ENCODE peak calls at places on chromosomes 11 and 22, in six cellular contexts. One of them, this sample, is unnamed.

GRCh38 chr11:16612801-16613400 is 125.5 kb upstream of the C11orf58 start:
- DNase-seq in uterus: no peak
- DNase-seq in heart left ventricle: no peak
- DNase-seq in RWPE1: no peak
- DNase-seq in right lobe of liver: no peak
- DNase-seq in CD4-positive, alpha-beta T cell: no peak
- DNase-seq in this sample: no peak

GRCh38 chr11:78210000-78210608 is 21.4 kb downstream of the USP35 start:
- DNase-seq in uterus: no peak
- DNase-seq in CD4-positive, alpha-beta T cell: no peak
- DNase-seq in RWPE1: no peak
- DNase-seq in right lobe of liver: no peak
- DNase-seq in heart left ventricle: no peak
- DNase-seq in this sample: peak; percentile 73

GRCh38 chr11:100719362-100719761 is 32.3 kb downstream of the ARHGAP42 start:
- DNase-seq in RWPE1: no peak
- DNase-seq in heart left ventricle: no peak
- DNase-seq in right lobe of liver: no peak
- DNase-seq in uterus: no peak
- DNase-seq in CD4-positive, alpha-beta T cell: no peak
- DNase-seq in this sample: no peak

GRCh38 chr11:12897390-12897789 is 111.7 kb upstream of the RASSF10 start:
- DNase-seq in right lobe of liver: no peak
- DNase-seq in CD4-positive, alpha-beta T cell: no peak
- DNase-seq in uterus: no peak
- DNase-seq in heart left ventricle: peak; percentile 80
- DNase-seq in RWPE1: no peak
- DNase-seq in this sample: peak; percentile 78

GRCh38 chr11:57639321-57640067 is 10.2 kb downstream of the YPEL4 start:
- DNase-seq in RWPE1: no peak
- DNase-seq in right lobe of liver: peak; percentile 51
- DNase-seq in uterus: no peak
- DNase-seq in heart left ventricle: no peak
- DNase-seq in CD4-positive, alpha-beta T cell: no peak
- DNase-seq in this sample: no peak

GRCh38 chr11:1749787-1750351 is 526 bp downstream of the IFITM10 start:
- DNase-seq in CD4-positive, alpha-beta T cell: no peak
- DNase-seq in uterus: no peak
- DNase-seq in heart left ventricle: no peak
- DNase-seq in RWPE1: peak; percentile 84
- DNase-seq in right lobe of liver: peak; percentile 42
- DNase-seq in this sample: peak; percentile 83

GRCh38 chr11:75371930-75372876 is 20.7 kb upstream of the ARRB1 start:
- DNase-seq in CD4-positive, alpha-beta T cell: no peak
- DNase-seq in uterus: no peak
- DNase-seq in heart left ventricle: no peak
- DNase-seq in right lobe of liver: no peak
- DNase-seq in RWPE1: no peak
- DNase-seq in this sample: no peak

GRCh38 chr11:65422633-65423515 is at the start of gene NEAT1:
- DNase-seq in uterus: peak; percentile 98
- DNase-seq in right lobe of liver: peak; percentile 98
- DNase-seq in heart left ventricle: peak; percentile 98
- DNase-seq in RWPE1: peak; percentile 71
- DNase-seq in CD4-positive, alpha-beta T cell: peak; percentile 85
- DNase-seq in this sample: peak; percentile 97

GRCh38 chr11:58318532-58318931 is 40.3 kb downstream of the OR5B17 start:
- DNase-seq in CD4-positive, alpha-beta T cell: no peak
- DNase-seq in RWPE1: no peak
- DNase-seq in heart left ventricle: no peak
- DNase-seq in uterus: no peak
- DNase-seq in right lobe of liver: no peak
- DNase-seq in this sample: no peak

GRCh38 chr11:105179542-105180278 is 40.1 kb upstream of the CARD18 start:
- DNase-seq in heart left ventricle: no peak
- DNase-seq in uterus: no peak
- DNase-seq in RWPE1: no peak
- DNase-seq in CD4-positive, alpha-beta T cell: no peak
- DNase-seq in right lobe of liver: no peak
- DNase-seq in this sample: no peak

GRCh38 chr11:128584253-128584652 is 3.1 kb downstream of the ETS1 start:
- DNase-seq in uterus: no peak
- DNase-seq in heart left ventricle: no peak
- DNase-seq in RWPE1: no peak
- DNase-seq in right lobe of liver: no peak
- DNase-seq in CD4-positive, alpha-beta T cell: no peak
- DNase-seq in this sample: no peak

GRCh38 chr11:84819128-84819527 is 808.0 kb downstream of the DLG2 start:
- DNase-seq in right lobe of liver: no peak
- DNase-seq in heart left ventricle: no peak
- DNase-seq in RWPE1: no peak
- DNase-seq in uterus: no peak
- DNase-seq in CD4-positive, alpha-beta T cell: no peak
- DNase-seq in this sample: no peak

GRCh38 chr11:70895061-70895670 is 357.2 kb downstream of the SHANK2 start:
- DNase-seq in heart left ventricle: no peak
- DNase-seq in uterus: no peak
- DNase-seq in RWPE1: no peak
- DNase-seq in right lobe of liver: no peak
- DNase-seq in CD4-positive, alpha-beta T cell: no peak
- DNase-seq in this sample: peak; percentile 38

GRCh38 chr11:43358308-43358669 is 431 bp upstream of the TTC17 start:
- DNase-seq in heart left ventricle: no peak
- DNase-seq in RWPE1: no peak
- DNase-seq in right lobe of liver: no peak
- DNase-seq in uterus: no peak
- DNase-seq in CD4-positive, alpha-beta T cell: no peak
- DNase-seq in this sample: no peak

GRCh38 chr11:10456519-10456918 is 1.5 kb downstream of the AMPD3 start:
- DNase-seq in right lobe of liver: no peak
- DNase-seq in heart left ventricle: no peak
- DNase-seq in CD4-positive, alpha-beta T cell: no peak
- DNase-seq in uterus: no peak
- DNase-seq in RWPE1: no peak
- DNase-seq in this sample: no peak

GRCh38 chr11:64518928-64519327 is 72.1 kb upstream of the SLC22A12 start:
- DNase-seq in CD4-positive, alpha-beta T cell: no peak
- DNase-seq in uterus: no peak
- DNase-seq in right lobe of liver: no peak
- DNase-seq in RWPE1: no peak
- DNase-seq in heart left ventricle: no peak
- DNase-seq in this sample: no peak

GRCh38 chr11:30000986-30001385 is 15.8 kb downstream of the KCNA4 start:
- DNase-seq in CD4-positive, alpha-beta T cell: no peak
- DNase-seq in heart left ventricle: peak; percentile 35
- DNase-seq in RWPE1: no peak
- DNase-seq in uterus: no peak
- DNase-seq in right lobe of liver: no peak
- DNase-seq in this sample: no peak
- H3K27ac ChIP-seq in CD4-positive, alpha-beta T cell: no peak overlapping the region
- H3K27ac ChIP-seq in heart left ventricle: peak overlapping the region; percentile 80
- H3K27ac ChIP-seq in RWPE1: no peak overlapping the region
- H3K27ac ChIP-seq in uterus: no peak overlapping the region
- H3K27ac ChIP-seq in right lobe of liver: no peak overlapping the region
- H3K27ac ChIP-seq in this sample: no peak overlapping the region

GRCh38 chr22:28047740-28048139 is 128.7 kb upstream of the PITPNB start:
- DNase-seq in heart left ventricle: no peak
- DNase-seq in right lobe of liver: no peak
- DNase-seq in CD4-positive, alpha-beta T cell: no peak
- DNase-seq in RWPE1: no peak
- DNase-seq in uterus: no peak
- DNase-seq in this sample: no peak
- H3K27ac ChIP-seq in heart left ventricle: peak overlapping the region; percentile 71
- H3K27ac ChIP-seq in right lobe of liver: no peak overlapping the region
- H3K27ac ChIP-seq in CD4-positive, alpha-beta T cell: no peak overlapping the region
- H3K27ac ChIP-seq in RWPE1: no peak overlapping the region
- H3K27ac ChIP-seq in uterus: peak overlapping the region; percentile 50
- H3K27ac ChIP-seq in this sample: no peak overlapping the region

GRCh38 chr22:36816635-36817428 is at the start of gene PVALB:
- DNase-seq in RWPE1: peak; percentile 27
- DNase-seq in heart left ventricle: no peak
- DNase-seq in uterus: no peak
- DNase-seq in right lobe of liver: no peak
- DNase-seq in CD4-positive, alpha-beta T cell: no peak
- DNase-seq in this sample: no peak
- H3K27ac ChIP-seq in RWPE1: no peak within 1 kb of the TSS
- H3K27ac ChIP-seq in heart left ventricle: no peak within 1 kb of the TSS
- H3K27ac ChIP-seq in uterus: no peak within 1 kb of the TSS
- H3K27ac ChIP-seq in right lobe of liver: no peak within 1 kb of the TSS
- H3K27ac ChIP-seq in CD4-positive, alpha-beta T cell: no peak within 1 kb of the TSS
- H3K27ac ChIP-seq in this sample: no peak within 1 kb of the TSS

GRCh38 chr11:86274999-86275398 is 27.0 kb upstream of the HIKESHI start:
- DNase-seq in heart left ventricle: no peak
- DNase-seq in right lobe of liver: no peak
- DNase-seq in RWPE1: no peak
- DNase-seq in CD4-positive, alpha-beta T cell: no peak
- DNase-seq in uterus: no peak
- DNase-seq in this sample: no peak
- H3K27ac ChIP-seq in heart left ventricle: no peak overlapping the region
- H3K27ac ChIP-seq in right lobe of liver: no peak overlapping the region
- H3K27ac ChIP-seq in RWPE1: no peak overlapping the region
- H3K27ac ChIP-seq in CD4-positive, alpha-beta T cell: no peak overlapping the region
- H3K27ac ChIP-seq in uterus: no peak overlapping the region
- H3K27ac ChIP-seq in this sample: no peak overlapping the region

DNA sequence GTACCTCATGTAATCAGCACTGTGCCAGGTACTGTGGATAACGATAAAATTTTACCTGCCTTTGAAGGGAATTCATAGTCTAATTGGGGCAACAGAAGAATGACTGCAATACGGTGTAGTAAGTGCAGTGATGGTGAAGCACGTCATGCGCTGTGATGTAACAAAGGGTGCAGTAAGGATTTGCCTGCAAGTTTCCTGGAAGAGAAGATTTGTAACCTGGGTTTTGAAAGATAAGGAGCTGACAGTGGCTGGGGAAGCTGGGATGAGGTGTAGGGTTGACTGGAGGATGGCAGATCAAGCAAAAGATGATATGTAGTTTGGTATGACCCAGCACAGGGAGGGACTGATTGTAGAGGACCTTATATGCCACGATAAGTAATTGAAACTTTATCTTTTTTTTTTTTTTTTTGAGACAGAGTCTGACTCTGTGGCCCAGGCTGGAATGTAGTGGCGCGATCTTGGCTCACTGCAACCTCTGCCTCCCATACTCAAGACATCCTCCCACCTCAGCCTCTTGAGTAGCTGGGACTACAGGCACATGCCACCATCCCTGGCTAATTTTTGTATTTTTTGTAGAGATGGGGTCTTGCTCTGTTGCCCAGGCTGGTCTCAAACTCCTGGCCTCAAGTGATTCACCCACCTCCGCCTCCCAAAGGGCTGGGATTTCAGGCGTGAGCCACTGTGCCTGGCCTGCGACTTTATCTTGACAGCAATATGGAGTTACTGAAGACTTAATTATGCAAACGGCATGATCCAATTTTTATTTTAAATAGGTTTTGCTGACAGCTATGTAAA is 11.3 kb downstream of the SDHD start:
- DNase-seq in RWPE1: no peak
- DNase-seq in uterus: no peak
- DNase-seq in right lobe of liver: no peak
- DNase-seq in CD4-positive, alpha-beta T cell: no peak
- DNase-seq in heart left ventricle: no peak
- DNase-seq in this sample: no peak
- H3K27ac ChIP-seq in RWPE1: no peak overlapping the region
- H3K27ac ChIP-seq in uterus: no peak overlapping the region
- H3K27ac ChIP-seq in right lobe of liver: no peak overlapping the region
- H3K27ac ChIP-seq in CD4-positive, alpha-beta T cell: no peak overlapping the region
- H3K27ac ChIP-seq in heart left ventricle: no peak overlapping the region
- H3K27ac ChIP-seq in this sample: no peak overlapping the region